ENCODE peak calls at places on chromosomes 2 and 18, in eight cellular contexts. N, U, Z, M, J, P, E and B are unnamed samples.

GRCh38 chr2:72031346-72032115 is 116.1 kb downstream of the CYP26B1 start:
- DNase-seq in N (no peak), U (peak; percentile 18), Z (no peak), M (no peak), J (no peak), P (no peak), E (no peak), B (no peak)

GRCh38 chr2:190819835-190820234 is 60.8 kb upstream of the GLS start:
- DNase-seq in N (no peak), U (no peak), Z (no peak), M (no peak), J (peak; percentile 94), P (no peak), E (no peak), B (no peak)

GRCh38 chr18:468841-469796 is 31.4 kb downstream of the COLEC12 start:
- DNase-seq in N (no peak), U (no peak), Z (no peak), M (no peak), J (no peak), P (no peak), E (peak; percentile 20), B (no peak)

GRCh38 chr18:70491734-70492348 is 203.0 kb downstream of the SOCS6 start:
- DNase-seq in N (peak; percentile 27), U (peak; percentile 69), Z (peak; percentile 24), M (peak; percentile 33), J (peak; percentile 26), P (peak; percentile 64), E (peak; percentile 48), B (no peak)

GRCh38 chr2:188340257-188340656 is 48.6 kb downstream of the GULP1 start:
- DNase-seq in N (no peak), U (no peak), Z (no peak), M (no peak), J (no peak), P (no peak), E (no peak), B (no peak)

GRCh38 chr2:144452169-144453038 is 67.5 kb downstream of the ZEB2 start:
- DNase-seq in N (no peak), U (no peak), Z (no peak), M (no peak), J (no peak), P (no peak), E (no peak), B (no peak)

GRCh38 chr2:180495606-180496005 is 484.8 kb upstream of the UBE2E3 start:
- DNase-seq in N (no peak), U (peak; percentile 61), Z (no peak), M (no peak), J (no peak), P (no peak), E (no peak), B (no peak)

GRCh38 chr2:160752475-160753330 is 259.1 kb upstream of the RBMS1 start:
- DNase-seq in N (no peak), U (no peak), Z (no peak), M (no peak), J (no peak), P (no peak), E (peak; percentile 1), B (no peak)

GRCh38 chr2:140117371-140117770 is 1337.2 kb upstream of the NXPH2 start:
- DNase-seq in N (no peak), U (no peak), Z (no peak), M (no peak), J (no peak), P (no peak), E (no peak), B (no peak)

GRCh38 chr2:218257390-218257981 is 3.3 kb upstream of the GPBAR1 start:
- DNase-seq in N (peak; percentile 48), U (no peak), Z (peak; percentile 22), M (no peak), J (no peak), P (peak; percentile 86), E (peak; percentile 99), B (peak; percentile 93)

GRCh38 chr2:234320098-234320497 is 176.8 kb downstream of the ARL4C start:
- DNase-seq in N (no peak), U (no peak), Z (no peak), M (no peak), J (no peak), P (no peak), E (no peak), B (no peak)

GRCh38 chr2:190344275-190344827 is 962 bp downstream of the INPP1 start:
- DNase-seq in N (no peak), U (peak; percentile 67), Z (no peak), M (peak; percentile 43), J (no peak), P (peak; percentile 77), E (peak; percentile 20), B (no peak)

GRCh38 chr2:204492417-204492816 is 52.9 kb upstream of the PARD3B start:
- DNase-seq in N (no peak), U (no peak), Z (no peak), M (no peak), J (no peak), P (no peak), E (no peak), B (no peak)

GRCh38 chr2:99597616-99598015 is 107.8 kb upstream of the REV1 start:
- DNase-seq in N (no peak), U (no peak), Z (no peak), M (no peak), J (no peak), P (no peak), E (no peak), B (no peak)

GRCh38 chr18:59744271-59744721 is 47.1 kb upstream of the CCBE1 start:
- DNase-seq in N (no peak), U (no peak), Z (no peak), M (no peak), J (peak; percentile 94), P (no peak), E (no peak), B (no peak)

GRCh38 chr2:45568935-45569334 is 42.1 kb downstream of the SRBD1 start:
- DNase-seq in N (no peak), U (no peak), Z (no peak), M (no peak), J (no peak), P (no peak), E (no peak), B (no peak)

GRCh38 chr2:38492042-38492615 is 110.6 kb downstream of the HNRNPLL start:
- DNase-seq in N (no peak), U (no peak), Z (no peak), M (no peak), J (no peak), P (no peak), E (peak; percentile 2), B (no peak)

GRCh38 chr2:96508521-96509113 is 3.5 kb upstream of the NEURL3 start:
- DNase-seq in N (no peak), U (no peak), Z (no peak), M (no peak), J (no peak), P (no peak), E (no peak), B (no peak)

GRCh38 chr18:23553887-23554286 is 32.4 kb downstream of the NPC1 start:
- DNase-seq in N (no peak), U (no peak), Z (no peak), M (no peak), J (no peak), P (no peak), E (no peak), B (no peak)

GRCh38 chr2:85772019-85772745 is 18.4 kb downstream of the ATOH8 start:
- DNase-seq in N (no peak), U (peak; percentile 99), Z (no peak), M (peak; percentile 90), J (peak; percentile 99), P (no peak), E (peak; percentile 25), B (no peak)

GRCh38 chr18:63823516-63824219 is 48.5 kb downstream of the SERPINB7 start:
- DNase-seq in N (no peak), U (peak; percentile 60), Z (no peak), M (no peak), J (no peak), P (peak; percentile 54), E (peak; percentile 40), B (no peak)

GRCh38 chr2:69013123-69013836 is at the start of gene ANTXR1:
- DNase-seq in N (no peak), U (peak; percentile 74), Z (no peak), M (peak; percentile 21), J (peak; percentile 62), P (no peak), E (peak; percentile 6), B (no peak)

GRCh38 chr2:20104900-20105545 is 53.6 kb upstream of the LAPTM4A start:
- DNase-seq in N (no peak), U (no peak), Z (no peak), M (no peak), J (no peak), P (no peak), E (no peak), B (no peak)

GRCh38 chr2:74908763-74909444 is 49.5 kb upstream of the POLE4 start:
- DNase-seq in N (no peak), U (no peak), Z (no peak), M (no peak), J (no peak), P (no peak), E (no peak), B (no peak)

GRCh38 chr2:183035954-183036669 is 2.1 kb downstream of the NCKAP1 start:
- DNase-seq in N (no peak), U (no peak), Z (no peak), M (no peak), J (no peak), P (peak; percentile 39), E (peak; percentile 72), B (peak; percentile 23)

GRCh38 chr18:48319796-48320638 is 89.2 kb downstream of the ZBTB7C start:
- DNase-seq in N (no peak), U (no peak), Z (no peak), M (peak; percentile 94), J (no peak), P (no peak), E (no peak), B (no peak)

GRCh38 chr18:68282232-68282631 is 432.7 kb downstream of the TMX3 start:
- DNase-seq in N (no peak), U (no peak), Z (no peak), M (no peak), J (no peak), P (no peak), E (no peak), B (no peak)

GRCh38 chr18:73544618-73545017 is 603.0 kb downstream of the FBXO15 start:
- DNase-seq in N (no peak), U (no peak), Z (no peak), M (no peak), J (no peak), P (no peak), E (no peak), B (no peak)

GRCh38 chr2:159362816-159363251 is 76.3 kb upstream of the WDSUB1 start:
- DNase-seq in N (no peak), U (no peak), Z (no peak), M (no peak), J (no peak), P (no peak), E (peak; percentile 53), B (no peak)

GRCh38 chr2:150888337-150888736 is 373.3 kb downstream of the RBM43 start:
- DNase-seq in N (no peak), U (no peak), Z (no peak), M (no peak), J (peak; percentile 34), P (no peak), E (no peak), B (no peak)

GRCh38 chr18:32289480-32290075 is 99.7 kb downstream of the MEP1B start:
- DNase-seq in N (no peak), U (no peak), Z (no peak), M (peak; percentile 74), J (peak; percentile 40), P (peak; percentile 58), E (peak; percentile 38), B (no peak)

GRCh38 chr18:23619388-23619873 is 33.1 kb upstream of the NPC1 start:
- DNase-seq in N (no peak), U (no peak), Z (no peak), M (no peak), J (no peak), P (peak; percentile 36), E (no peak), B (no peak)

GRCh38 chr2:11656671-11657101 is 13.3 kb downstream of the NTSR2 start:
- DNase-seq in N (no peak), U (peak; percentile 50), Z (no peak), M (no peak), J (no peak), P (no peak), E (no peak), B (no peak)

GRCh38 chr18:27009293-27009692 is 143.8 kb upstream of the AQP4 start:
- DNase-seq in N (no peak), U (no peak), Z (no peak), M (no peak), J (no peak), P (no peak), E (no peak), B (no peak)